ENCODE peak calls at places on chromosome 4, in six cellular contexts. V, O, N, A, E and W are unnamed samples.
A peak's percentile ranks its signal among the peaks of the same experiment; 100 is the strongest.

GRCh38 chr4:729336-730315 is 24.0 kb downstream of the PCGF3 start:
- DNase-seq in V (no peak), O (no peak), N (no peak), A (no peak), E (no peak), W (peak; percentile 88)

GRCh38 chr4:172708184-172708583 is 460.4 kb upstream of the GALNT7 start:
- DNase-seq in V (no peak), O (no peak), N (no peak), A (no peak), E (no peak), W (peak; percentile 45)

GRCh38 chr4:114025176-114025777 is 45.8 kb upstream of the ARSJ start:
- DNase-seq in V (no peak), O (no peak), N (no peak), A (no peak), E (no peak), W (no peak)

GRCh38 chr4:111048316-111048715 is 425.4 kb upstream of the PITX2 start:
- DNase-seq in V (no peak), O (no peak), N (no peak), A (no peak), E (no peak), W (no peak)

GRCh38 chr4:112881842-112882241 is 167.6 kb upstream of the ANK2 start:
- DNase-seq in V (no peak), O (no peak), N (no peak), A (no peak), E (no peak), W (peak; percentile 98)

GRCh38 chr4:1573830-1574459 is 110.2 kb downstream of the FAM53A start:
- DNase-seq in V (no peak), O (no peak), N (no peak), A (no peak), E (no peak), W (no peak)

GRCh38 chr4:59920414-59920813 is 1279.7 kb upstream of the ADGRL3 start:
- DNase-seq in V (no peak), O (no peak), N (no peak), A (no peak), E (no peak), W (no peak)

GRCh38 chr4:8283161-8283560 is 13.6 kb downstream of the HTRA3 start:
- DNase-seq in V (no peak), O (no peak), N (no peak), A (no peak), E (no peak), W (no peak)

GRCh38 chr4:91116861-91117260 is 989.7 kb downstream of the CCSER1 start:
- DNase-seq in V (peak; percentile 62), O (peak; percentile 43), N (no peak), A (peak; percentile 42), E (no peak), W (peak; percentile 47)

GRCh38 chr4:92121099-92121498 is 182.7 kb upstream of the GRID2 start:
- DNase-seq in V (no peak), O (no peak), N (peak; percentile 46), A (peak; percentile 75), E (no peak), W (peak; percentile 64)

GRCh38 chr4:2484993-2485392 is 16.1 kb downstream of the RNF4 start:
- DNase-seq in V (peak; percentile 11), O (peak; percentile 59), N (peak; percentile 93), A (no peak), E (no peak), W (peak; percentile 89)

GRCh38 chr4:184250795-184251679 is 33.4 kb upstream of the ENPP6 start:
- DNase-seq in V (peak; percentile 58), O (peak; percentile 49), N (no peak), A (peak; percentile 63), E (peak; percentile 20), W (peak; percentile 9)

GRCh38 chr4:123599061-123599919 is 202.7 kb downstream of the SPRY1 start:
- DNase-seq in V (peak; percentile 82), O (no peak), N (no peak), A (peak; percentile 81), E (no peak), W (no peak)

GRCh38 chr4:185782523-185782922 is 29.5 kb downstream of the SORBS2 start:
- DNase-seq in V (peak; percentile 87), O (peak; percentile 58), N (no peak), A (peak; percentile 17), E (peak; percentile 72), W (no peak)

GRCh38 chr4:125070869-125071268 is 243.9 kb upstream of the FAT4 start:
- DNase-seq in V (peak; percentile 17), O (no peak), N (no peak), A (no peak), E (no peak), W (peak; percentile 12)

GRCh38 chr4:121380448-121381147 is at the start of gene QRFPR:
- DNase-seq in V (peak; percentile 12), O (no peak), N (no peak), A (no peak), E (no peak), W (no peak)

GRCh38 chr4:3313556-3314228 is 20.9 kb downstream of the RGS12 start:
- DNase-seq in V (no peak), O (no peak), N (peak; percentile 57), A (no peak), E (no peak), W (no peak)

GRCh38 chr4:80180743-80181142 is 16.6 kb upstream of the PRDM8 start:
- DNase-seq in V (peak; percentile 56), O (peak; percentile 5), N (no peak), A (no peak), E (no peak), W (no peak)

GRCh38 chr4:80183196-80184052 is 13.9 kb upstream of the PRDM8 start:
- DNase-seq in V (no peak), O (no peak), N (peak; percentile 89), A (no peak), E (no peak), W (no peak)

GRCh38 chr4:80179637-80180161 is 17.6 kb upstream of the PRDM8 start:
- DNase-seq in V (no peak), O (no peak), N (no peak), A (no peak), E (no peak), W (no peak)

GRCh38 chr4:80184053-80184790 is 13.1 kb upstream of the PRDM8 start:
- DNase-seq in V (peak; percentile 62), O (peak; percentile 58), N (peak; percentile 97), A (peak; percentile 79), E (peak; percentile 75), W (peak; percentile 75)

DNA sequence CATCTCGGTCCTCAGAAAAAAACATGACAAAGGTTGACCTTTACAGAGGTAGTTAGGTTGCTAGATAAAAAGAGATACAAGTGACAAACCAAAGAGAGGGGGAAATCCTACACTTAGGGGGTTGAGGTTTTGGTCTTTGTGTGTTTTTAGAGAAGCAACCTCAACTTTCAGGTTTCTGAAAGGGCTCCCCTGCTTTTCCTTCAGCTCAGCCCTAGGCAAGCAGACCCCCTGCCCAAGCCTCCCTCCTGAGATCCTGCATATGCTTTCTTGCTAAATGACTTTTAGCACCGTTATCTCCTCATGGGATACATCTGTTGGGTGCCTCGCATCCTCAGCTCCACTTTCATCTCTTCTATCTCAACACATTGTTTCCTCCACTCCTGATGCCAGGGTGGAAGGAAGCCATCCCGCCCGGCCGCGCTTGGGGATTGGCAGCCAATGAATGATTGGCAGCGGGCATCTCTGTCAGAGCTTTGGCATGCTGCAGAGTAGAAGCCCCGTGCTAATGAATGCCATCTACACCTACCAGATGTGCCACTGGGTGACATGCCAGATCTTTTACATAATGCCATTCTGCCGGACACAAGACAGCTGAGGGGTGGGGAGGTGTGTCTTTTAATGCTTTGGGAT is 15.0 kb upstream of the PRDM8 start:
- DNase-seq in V (no peak), O (no peak), N (no peak), A (no peak), E (no peak), W (no peak)
- H3K4me3 ChIP-seq in V (no peak overlapping the region), O (no peak overlapping the region), N (no peak overlapping the region), A (no peak overlapping the region), E (no peak overlapping the region), W (no peak overlapping the region)

DNA sequence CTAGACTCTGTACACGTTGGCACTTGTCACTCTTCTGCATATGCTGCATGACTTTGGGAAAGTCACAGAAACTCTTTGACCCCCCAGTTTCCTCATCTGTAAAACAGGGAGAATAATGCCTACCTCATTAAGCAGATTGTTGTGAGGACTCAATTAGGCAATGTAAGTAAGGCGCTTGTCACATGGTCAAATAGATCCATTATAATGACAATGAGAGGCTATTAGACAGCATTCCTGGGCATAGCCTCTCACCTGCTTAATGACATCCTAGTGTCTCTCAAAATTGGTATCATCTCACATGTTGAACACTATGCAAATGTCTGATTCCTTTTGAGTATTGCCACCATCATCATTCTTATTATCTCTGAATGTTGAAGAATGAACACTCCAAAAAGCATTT is 172.6 kb upstream of the JADE1 start:
- DNase-seq in V (no peak), O (no peak), N (no peak), A (no peak), E (no peak), W (no peak)
- H3K4me3 ChIP-seq in V (no peak overlapping the region), O (no peak overlapping the region), N (no peak overlapping the region), A (no peak overlapping the region), E (no peak overlapping the region), W (no peak overlapping the region)

GRCh38 chr4:107896158-107896645 is 35.1 kb upstream of the CYP2U1 start:
- DNase-seq in V (peak; percentile 100), O (peak; percentile 97), N (no peak), A (peak; percentile 85), E (peak; percentile 94), W (peak; percentile 39)
- H3K4me3 ChIP-seq in V (no peak overlapping the region), O (peak overlapping the region; percentile 59), N (no peak overlapping the region), A (no peak overlapping the region), E (no peak overlapping the region), W (no peak overlapping the region)

GRCh38 chr4:30854566-30854965 is 134.4 kb downstream of the PCDH7 start:
- DNase-seq in V (no peak), O (no peak), N (no peak), A (peak; percentile 12), E (no peak), W (no peak)
- H3K4me3 ChIP-seq in V (no peak overlapping the region), O (no peak overlapping the region), N (no peak overlapping the region), A (no peak overlapping the region), E (no peak overlapping the region), W (no peak overlapping the region)

DNA sequence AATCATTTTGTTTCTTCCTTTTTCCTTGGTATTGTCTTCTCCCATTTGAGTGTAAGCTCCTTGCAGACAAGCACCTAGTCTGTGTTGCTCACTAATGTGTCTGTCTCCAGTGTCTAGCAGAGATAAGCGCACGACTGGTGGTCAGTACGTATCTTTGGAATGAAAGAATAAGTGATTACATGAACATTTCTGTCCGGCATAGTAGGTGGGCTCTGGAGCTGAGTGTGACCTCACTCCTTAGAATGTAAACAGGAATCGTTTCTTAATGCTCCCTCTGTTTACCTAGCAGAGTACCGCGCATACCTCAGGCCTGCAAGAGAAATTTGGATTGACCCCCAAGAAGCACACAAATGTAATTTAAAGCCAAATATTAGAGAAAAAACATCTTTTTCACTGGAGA is 235.4 kb downstream of the MAML3 start:
- DNase-seq in V (no peak), O (peak; percentile 16), N (no peak), A (no peak), E (no peak), W (no peak)
- H3K4me3 ChIP-seq in V (no peak overlapping the region), O (no peak overlapping the region), N (no peak overlapping the region), A (no peak overlapping the region), E (no peak overlapping the region), W (no peak overlapping the region)

GRCh38 chr4:119296356-119296755 is 25.6 kb downstream of the FABP2 start:
- DNase-seq in V (no peak), O (no peak), N (no peak), A (no peak), E (no peak), W (no peak)
- H3K4me3 ChIP-seq in V (no peak overlapping the region), O (no peak overlapping the region), N (no peak overlapping the region), A (no peak overlapping the region), E (no peak overlapping the region), W (no peak overlapping the region)